ENCODE peak calls at places on chromosomes 3 and 15, in ten cellular contexts. One of them, this sample, is unnamed.

GRCh38 chr15:90710436-90710835 is 6.7 kb upstream of the BLM start:
- DNase-seq in pancreas: no peak
- DNase-seq in AG09309: no peak
- DNase-seq in brain microvascular endothelial cell: no peak
- DNase-seq in coronary artery: no peak
- DNase-seq in uterus: no peak
- DNase-seq in keratinocyte: no peak
- DNase-seq in AG04450: no peak
- DNase-seq in H1: peak
- DNase-seq in heart right ventricle: no peak
- DNase-seq in this sample: peak

GRCh38 chr15:45618813-45619212 is 16.0 kb upstream of the SQOR start:
- DNase-seq in AG04450: no peak
- DNase-seq in keratinocyte: no peak
- DNase-seq in heart right ventricle: no peak
- DNase-seq in AG09309: no peak
- DNase-seq in coronary artery: no peak
- DNase-seq in H1: no peak
- DNase-seq in brain microvascular endothelial cell: no peak
- DNase-seq in pancreas: no peak
- DNase-seq in uterus: no peak
- DNase-seq in this sample: no peak

GRCh38 chr3:46954178-46954577 is 22.4 kb downstream of the CCDC12 start:
- DNase-seq in uterus: no peak
- DNase-seq in AG09309: no peak
- DNase-seq in heart right ventricle: no peak
- DNase-seq in pancreas: no peak
- DNase-seq in H1: no peak
- DNase-seq in keratinocyte: no peak
- DNase-seq in AG04450: no peak
- DNase-seq in coronary artery: no peak
- DNase-seq in brain microvascular endothelial cell: no peak
- DNase-seq in this sample: no peak

GRCh38 chr3:157175678-157176077 is 15.7 kb upstream of the CCNL1 start:
- DNase-seq in AG09309: no peak
- DNase-seq in AG04450: no peak
- DNase-seq in heart right ventricle: no peak
- DNase-seq in brain microvascular endothelial cell: peak
- DNase-seq in uterus: no peak
- DNase-seq in coronary artery: peak
- DNase-seq in H1: no peak
- DNase-seq in keratinocyte: no peak
- DNase-seq in pancreas: peak
- DNase-seq in this sample: no peak

GRCh38 chr3:141151439-141151838 is 80.2 kb upstream of the PXYLP1 start:
- DNase-seq in pancreas: no peak
- DNase-seq in uterus: no peak
- DNase-seq in H1: no peak
- DNase-seq in heart right ventricle: no peak
- DNase-seq in keratinocyte: no peak
- DNase-seq in AG04450: no peak
- DNase-seq in coronary artery: peak
- DNase-seq in brain microvascular endothelial cell: no peak
- DNase-seq in AG09309: no peak
- DNase-seq in this sample: peak

GRCh38 chr15:90143176-90143655 is 40.9 kb upstream of the IDH2 start:
- DNase-seq in AG04450: no peak
- DNase-seq in coronary artery: no peak
- DNase-seq in heart right ventricle: peak
- DNase-seq in brain microvascular endothelial cell: peak
- DNase-seq in keratinocyte: no peak
- DNase-seq in uterus: no peak
- DNase-seq in H1: peak
- DNase-seq in pancreas: peak
- DNase-seq in AG09309: no peak
- DNase-seq in this sample: peak

GRCh38 chr15:49926731-49927130 is 192.3 kb downstream of the ATP8B4 start:
- DNase-seq in H1: no peak
- DNase-seq in brain microvascular endothelial cell: no peak
- DNase-seq in AG04450: no peak
- DNase-seq in coronary artery: no peak
- DNase-seq in AG09309: no peak
- DNase-seq in uterus: no peak
- DNase-seq in heart right ventricle: no peak
- DNase-seq in keratinocyte: no peak
- DNase-seq in pancreas: no peak
- DNase-seq in this sample: no peak

GRCh38 chr15:34335176-34335575 is 2.4 kb downstream of the SLC12A6 start:
- DNase-seq in pancreas: no peak
- DNase-seq in uterus: no peak
- DNase-seq in brain microvascular endothelial cell: no peak
- DNase-seq in H1: no peak
- DNase-seq in coronary artery: no peak
- DNase-seq in keratinocyte: no peak
- DNase-seq in AG09309: no peak
- DNase-seq in AG04450: no peak
- DNase-seq in heart right ventricle: no peak
- DNase-seq in this sample: peak

GRCh38 chr15:44102675-44103254 is 92.3 kb downstream of the FRMD5 start:
- DNase-seq in H1: no peak
- DNase-seq in coronary artery: no peak
- DNase-seq in pancreas: peak
- DNase-seq in AG09309: peak
- DNase-seq in AG04450: peak
- DNase-seq in brain microvascular endothelial cell: peak
- DNase-seq in keratinocyte: peak
- DNase-seq in uterus: no peak
- DNase-seq in heart right ventricle: peak
- DNase-seq in this sample: peak

GRCh38 chr3:159882784-159883779 is 105.6 kb upstream of the IL12A start:
- DNase-seq in AG09309: no peak
- DNase-seq in coronary artery: no peak
- DNase-seq in uterus: no peak
- DNase-seq in H1: no peak
- DNase-seq in pancreas: no peak
- DNase-seq in keratinocyte: no peak
- DNase-seq in brain microvascular endothelial cell: peak
- DNase-seq in AG04450: peak
- DNase-seq in heart right ventricle: no peak
- DNase-seq in this sample: no peak

GRCh38 chr3:14946749-14947104 is 656 bp upstream of the NR2C2 start:
- DNase-seq in H1: no peak
- DNase-seq in heart right ventricle: no peak
- DNase-seq in keratinocyte: no peak
- DNase-seq in brain microvascular endothelial cell: no peak
- DNase-seq in AG09309: no peak
- DNase-seq in coronary artery: no peak
- DNase-seq in AG04450: no peak
- DNase-seq in pancreas: no peak
- DNase-seq in uterus: no peak
- DNase-seq in this sample: no peak

GRCh38 chr3:138222316-138222715 is 35.2 kb downstream of the ARMC8 start:
- DNase-seq in H1: no peak
- DNase-seq in pancreas: no peak
- DNase-seq in AG09309: no peak
- DNase-seq in AG04450: no peak
- DNase-seq in brain microvascular endothelial cell: no peak
- DNase-seq in uterus: no peak
- DNase-seq in coronary artery: no peak
- DNase-seq in heart right ventricle: no peak
- DNase-seq in keratinocyte: no peak
- DNase-seq in this sample: peak

GRCh38 chr15:93044301-93045190 is 44.5 kb downstream of the RGMA start:
- DNase-seq in H1: no peak
- DNase-seq in heart right ventricle: no peak
- DNase-seq in pancreas: no peak
- DNase-seq in AG09309: no peak
- DNase-seq in brain microvascular endothelial cell: no peak
- DNase-seq in coronary artery: no peak
- DNase-seq in AG04450: no peak
- DNase-seq in keratinocyte: no peak
- DNase-seq in uterus: no peak
- DNase-seq in this sample: no peak

GRCh38 chr15:28098360-28098765 is 752 bp downstream of the OCA2 start:
- DNase-seq in keratinocyte: no peak
- DNase-seq in AG09309: no peak
- DNase-seq in brain microvascular endothelial cell: no peak
- DNase-seq in pancreas: peak
- DNase-seq in AG04450: no peak
- DNase-seq in uterus: no peak
- DNase-seq in H1: no peak
- DNase-seq in coronary artery: no peak
- DNase-seq in heart right ventricle: no peak
- DNase-seq in this sample: no peak

GRCh38 chr15:67592245-67592644 is 49.7 kb downstream of the MAP2K5 start:
- DNase-seq in pancreas: no peak
- DNase-seq in heart right ventricle: no peak
- DNase-seq in keratinocyte: no peak
- DNase-seq in brain microvascular endothelial cell: no peak
- DNase-seq in uterus: no peak
- DNase-seq in AG04450: no peak
- DNase-seq in AG09309: no peak
- DNase-seq in coronary artery: no peak
- DNase-seq in H1: no peak
- DNase-seq in this sample: no peak

GRCh38 chr3:141797167-141797773 is 34.1 kb downstream of the GRK7 start:
- DNase-seq in brain microvascular endothelial cell: peak
- DNase-seq in AG09309: no peak
- DNase-seq in AG04450: no peak
- DNase-seq in coronary artery: no peak
- DNase-seq in uterus: peak
- DNase-seq in pancreas: no peak
- DNase-seq in keratinocyte: no peak
- DNase-seq in H1: peak
- DNase-seq in heart right ventricle: peak
- DNase-seq in this sample: peak

GRCh38 chr15:31228980-31229826 is 97.4 kb upstream of the KLF13 start:
- DNase-seq in uterus: no peak
- DNase-seq in AG04450: no peak
- DNase-seq in keratinocyte: no peak
- DNase-seq in pancreas: peak
- DNase-seq in coronary artery: no peak
- DNase-seq in H1: no peak
- DNase-seq in heart right ventricle: no peak
- DNase-seq in brain microvascular endothelial cell: no peak
- DNase-seq in AG09309: no peak
- DNase-seq in this sample: no peak
- H3K4me3 ChIP-seq in uterus: no peak
- H3K4me3 ChIP-seq in AG04450: no peak
- H3K4me3 ChIP-seq in keratinocyte: no peak
- H3K4me3 ChIP-seq in pancreas: no peak
- H3K4me3 ChIP-seq in coronary artery: no peak
- H3K4me3 ChIP-seq in H1: no peak
- H3K4me3 ChIP-seq in heart right ventricle: no peak
- H3K4me3 ChIP-seq in brain microvascular endothelial cell: no peak
- H3K4me3 ChIP-seq in AG09309: no peak
- H3K4me3 ChIP-seq in this sample: no peak

DNA sequence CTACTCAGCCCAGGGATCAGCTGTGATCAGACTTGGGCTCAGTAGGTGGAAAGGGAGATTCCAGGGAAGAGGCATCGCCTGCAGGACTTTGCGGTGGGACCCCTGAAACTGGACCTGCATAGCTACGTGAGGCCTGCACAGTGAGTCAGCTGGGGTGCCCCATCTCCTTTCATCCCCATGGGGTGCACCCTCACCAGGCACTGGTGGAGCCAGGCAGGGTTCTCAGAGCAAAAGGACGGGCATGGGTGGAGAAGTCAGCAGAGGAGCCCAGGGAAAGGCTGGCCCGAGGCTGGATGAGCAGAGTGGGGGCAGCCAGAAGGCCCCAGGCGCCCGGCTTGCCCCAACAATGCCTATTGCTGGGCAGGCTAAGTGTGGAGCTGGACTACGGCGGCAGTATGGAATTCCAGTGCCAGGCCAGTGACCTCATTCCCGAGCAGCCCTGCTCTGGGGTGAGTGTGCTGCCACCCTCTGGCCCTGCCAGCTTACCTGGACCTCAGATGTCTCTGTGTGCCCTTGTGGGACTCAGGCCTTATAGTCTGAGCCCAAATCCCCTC is 19.7 kb downstream of the ACAA1 start:
- DNase-seq in uterus: no peak
- DNase-seq in AG09309: no peak
- DNase-seq in pancreas: peak
- DNase-seq in AG04450: no peak
- DNase-seq in brain microvascular endothelial cell: no peak
- DNase-seq in keratinocyte: no peak
- DNase-seq in coronary artery: no peak
- DNase-seq in H1: no peak
- DNase-seq in heart right ventricle: peak
- DNase-seq in this sample: no peak
- TF ChIP-seq CTCF in uterus: no peak
- TF ChIP-seq CTCF in AG09309: no peak
- TF ChIP-seq CTCF in pancreas: no peak
- TF ChIP-seq CTCF in AG04450: no peak
- TF ChIP-seq CTCF in brain microvascular endothelial cell: no peak
- TF ChIP-seq CTCF in keratinocyte: no peak
- TF ChIP-seq CTCF in coronary artery: no peak
- TF ChIP-seq CTCF in H1: no peak
- TF ChIP-seq CTCF in heart right ventricle: no peak
- TF ChIP-seq CTCF in this sample: no peak

GRCh38 chr15:87777054-87777498 is 479.5 kb downstream of the NTRK3 start:
- DNase-seq in H1: no peak
- DNase-seq in uterus: no peak
- DNase-seq in AG04450: peak
- DNase-seq in heart right ventricle: peak
- DNase-seq in brain microvascular endothelial cell: peak
- DNase-seq in AG09309: peak
- DNase-seq in pancreas: no peak
- DNase-seq in coronary artery: no peak
- DNase-seq in keratinocyte: no peak
- DNase-seq in this sample: peak
- H3K4me3 ChIP-seq in H1: no peak
- H3K4me3 ChIP-seq in uterus: no peak
- H3K4me3 ChIP-seq in AG04450: no peak
- H3K4me3 ChIP-seq in heart right ventricle: no peak
- H3K4me3 ChIP-seq in brain microvascular endothelial cell: no peak
- H3K4me3 ChIP-seq in AG09309: no peak
- H3K4me3 ChIP-seq in pancreas: no peak
- H3K4me3 ChIP-seq in coronary artery: no peak
- H3K4me3 ChIP-seq in keratinocyte: no peak
- H3K4me3 ChIP-seq in this sample: no peak

DNA sequence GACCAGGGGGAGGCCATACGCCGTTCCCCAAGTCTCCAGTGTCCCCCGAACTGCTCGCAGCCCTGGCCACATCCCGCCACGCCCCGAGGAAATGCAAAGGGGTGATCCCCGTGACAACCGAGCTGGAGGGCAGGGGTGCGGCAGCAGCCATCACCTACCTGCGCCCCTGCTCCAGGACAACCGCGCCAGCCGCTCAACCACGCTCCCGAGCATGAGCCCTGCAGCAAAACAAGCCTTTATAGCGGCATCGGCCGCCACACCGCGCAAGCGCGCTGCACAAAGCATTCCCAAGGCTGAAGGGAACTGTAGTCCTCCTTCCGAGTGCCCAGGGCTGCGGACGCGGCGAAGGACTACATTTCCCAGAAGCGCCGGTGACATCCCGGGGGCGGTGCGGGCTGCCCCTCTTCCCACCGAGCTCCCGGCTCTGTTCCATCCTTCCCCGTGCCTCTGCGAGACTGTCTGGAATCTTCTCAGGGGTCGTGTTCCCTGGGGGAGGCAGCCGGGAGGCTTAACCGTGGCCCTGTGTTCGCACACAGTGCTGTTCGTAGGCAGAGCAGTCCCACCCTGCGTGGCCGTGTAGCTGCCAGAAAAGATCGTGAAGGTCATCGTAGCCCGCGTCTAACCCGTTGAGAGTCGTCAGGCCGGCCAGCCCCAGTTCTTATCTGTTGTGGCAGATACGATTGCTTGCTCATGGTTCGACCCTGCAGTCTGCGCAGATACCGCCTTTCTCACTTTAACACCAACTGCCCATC is at the start of gene ABCC5:
- DNase-seq in AG04450: peak
- DNase-seq in keratinocyte: peak
- DNase-seq in uterus: peak
- DNase-seq in heart right ventricle: peak
- DNase-seq in H1: peak
- DNase-seq in coronary artery: peak
- DNase-seq in brain microvascular endothelial cell: peak
- DNase-seq in AG09309: peak
- DNase-seq in pancreas: peak
- DNase-seq in this sample: peak
- TF ChIP-seq CTCF in AG04450: peak
- TF ChIP-seq CTCF in keratinocyte: peak
- TF ChIP-seq CTCF in uterus: peak
- TF ChIP-seq CTCF in heart right ventricle: peak
- TF ChIP-seq CTCF in H1: no peak
- TF ChIP-seq CTCF in coronary artery: peak
- TF ChIP-seq CTCF in brain microvascular endothelial cell: no peak
- TF ChIP-seq CTCF in AG09309: no peak
- TF ChIP-seq CTCF in pancreas: peak
- TF ChIP-seq CTCF in this sample: peak

This sample was measured in cardiac fibroblast.